ENCODE peak calls at places on chromosomes 7 and 10, in six cellular contexts. U is tibial nerve, E is keratinocyte, R is lower lobe of right lung, A is spleen, T is cardiac muscle cell. G is an unnamed sample.

GRCh38 chr7:103240806-103241205 is 56.4 kb upstream of the PMPCB start:
- DNase-seq in E (no peak), U (no peak), R (no peak), A (no peak), T (no peak), G (no peak)

GRCh38 chr7:31109751-31110150 is 57.6 kb downstream of the ADCYAP1R1 start:
- DNase-seq in R (no peak), E (no peak), U (no peak), T (no peak), A (no peak), G (no peak)

GRCh38 chr7:84021292-84021898 is 173.2 kb downstream of the SEMA3A start:
- DNase-seq in R (no peak), U (no peak), A (no peak), T (peak), E (no peak), G (peak)

GRCh38 chr7:77330169-77330882 is 85.8 kb downstream of the GSAP start:
- DNase-seq in R (peak), E (no peak), A (no peak), T (peak), U (no peak), G (no peak)

GRCh38 chr10:22148956-22149355 is 68.9 kb downstream of the EBLN1 start:
- DNase-seq in R (no peak), T (peak), E (no peak), A (no peak), U (no peak), G (peak)

GRCh38 chr7:108345710-108346336 is 110.4 kb downstream of the NRCAM start:
- DNase-seq in E (no peak), R (no peak), U (no peak), A (no peak), T (no peak), G (no peak)

GRCh38 chr7:6367701-6368211 is 80.0 kb downstream of the DAGLB start:
- DNase-seq in E (no peak), A (peak), T (peak), U (no peak), R (no peak), G (peak)

GRCh38 chr7:158858592-158859503 is 2.5 kb downstream of the DYNC2I1 start:
- DNase-seq in U (no peak), E (no peak), A (no peak), T (peak), R (no peak), G (no peak)

GRCh38 chr7:131020759-131021219 is 286.8 kb upstream of the KLF14 start:
- DNase-seq in E (no peak), R (no peak), A (no peak), U (no peak), T (no peak), G (no peak)

GRCh38 chr10:58698777-58699356 is 186.2 kb downstream of the BICC1 start:
- DNase-seq in T (peak), U (no peak), A (no peak), R (no peak), E (no peak), G (no peak)

GRCh38 chr10:100124097-100124496 is 42.4 kb upstream of the CPN1 start:
- DNase-seq in R (no peak), A (no peak), U (no peak), E (no peak), T (no peak), G (no peak)

GRCh38 chr10:80784695-80785094 is 247.0 kb downstream of the SH2D4B start:
- DNase-seq in U (no peak), R (no peak), E (no peak), A (no peak), T (no peak), G (no peak)

GRCh38 chr10:3091921-3092320 is 24.6 kb downstream of the PFKP start:
- DNase-seq in E (no peak), A (no peak), T (no peak), U (no peak), R (no peak), G (no peak)

GRCh38 chr10:90276894-90277447 is 575.6 kb downstream of the KIF20B start:
- DNase-seq in T (peak), A (no peak), R (no peak), E (no peak), U (no peak), G (peak)

GRCh38 chr10:91709394-91709798 is 76.5 kb upstream of the PPP1R3C start:
- DNase-seq in U (no peak), R (no peak), A (no peak), E (no peak), T (peak), G (peak)

GRCh38 chr7:95066736-95067530 is 159.5 kb downstream of the PPP1R9A start:
- DNase-seq in T (peak), U (no peak), A (no peak), E (no peak), R (no peak), G (peak)

GRCh38 chr10:78685466-78686163 is 383.2 kb upstream of the ZMIZ1 start:
- DNase-seq in U (no peak), A (no peak), E (no peak), T (peak), R (no peak), G (peak)

GRCh38 chr10:124300735-124301134 is 118.0 kb downstream of the OAT start:
- DNase-seq in E (no peak), U (no peak), T (no peak), R (no peak), A (no peak), G (no peak)

GRCh38 chr7:157907091-157907490 is 570.3 kb downstream of the DNAJB6 start:
- DNase-seq in E (no peak), T (no peak), A (no peak), U (no peak), R (no peak), G (no peak)

GRCh38 chr7:805261-805660 is 27.0 kb upstream of the SUN1 start:
- DNase-seq in U (peak), T (no peak), R (no peak), E (no peak), A (peak), G (no peak)

GRCh38 chr7:28083159-28083997 is 97.2 kb downstream of the JAZF1 start:
- DNase-seq in E (no peak), T (peak), A (no peak), R (no peak), U (peak), G (no peak)

GRCh38 chr10:127034224-127034623 is 129.0 kb downstream of the DOCK1 start:
- DNase-seq in E (no peak), A (no peak), R (no peak), U (no peak), T (no peak), G (no peak)

GRCh38 chr7:133912916-133913697 is 214.0 kb upstream of the LRGUK start:
- DNase-seq in E (peak), T (no peak), A (no peak), R (no peak), U (no peak), G (peak)

GRCh38 chr7:23135765-23136164 is 30.2 kb downstream of the KLHL7 start:
- DNase-seq in R (no peak), U (no peak), A (no peak), E (no peak), T (no peak), G (no peak)

GRCh38 chr7:116840256-116840655 is 22.1 kb upstream of the CAPZA2 start:
- DNase-seq in U (no peak), A (no peak), R (no peak), E (no peak), T (no peak), G (no peak)

GRCh38 chr7:137633133-137633532 is 213.6 kb downstream of the DGKI start:
- DNase-seq in T (peak), U (no peak), E (no peak), R (no peak), A (no peak), G (no peak)

GRCh38 chr7:89771003-89771636 is 383.1 kb upstream of the STEAP1 start:
- DNase-seq in R (no peak), E (no peak), T (no peak), U (no peak), A (no peak), G (no peak)

GRCh38 chr7:52925332-52925731 is 110.1 kb upstream of the POM121L12 start:
- DNase-seq in E (no peak), T (no peak), R (no peak), U (no peak), A (no peak), G (no peak)

GRCh38 chr10:82924711-82925110 is 1049.7 kb downstream of the NRG3 start:
- DNase-seq in T (no peak), E (no peak), R (no peak), U (no peak), A (no peak), G (no peak)

GRCh38 chr7:106625678-106626301 is 35.2 kb downstream of the CCDC71L start:
- DNase-seq in A (no peak), U (no peak), R (no peak), T (no peak), E (no peak), G (no peak)

GRCh38 chr7:3673524-3673923 is 372.5 kb downstream of the SDK1 start:
- DNase-seq in R (peak), T (peak), U (no peak), E (no peak), A (no peak), G (peak)

GRCh38 chr7:106056513-106057203 is 55.5 kb downstream of the SYPL1 start:
- DNase-seq in A (peak), R (peak), E (no peak), T (peak), U (no peak), G (peak)

GRCh38 chr7:22052221-22052639 is 106.5 kb upstream of the CDCA7L start:
- DNase-seq in R (no peak), A (no peak), U (no peak), T (no peak), E (no peak), G (no peak)

GRCh38 chr7:1388021-1388704 is 71.1 kb downstream of the MICALL2 start:
- DNase-seq in E (no peak), T (no peak), R (no peak), A (no peak), U (no peak), G (no peak)

GRCh38 chr7:68888971-68889385 is 709.3 kb upstream of the AUTS2 start:
- DNase-seq in A (no peak), E (no peak), R (no peak), T (peak), U (no peak), G (no peak)

GRCh38 chr10:114810926-114811325 is 10.7 kb upstream of the FHIP2A start:
- DNase-seq in R (no peak), E (no peak), U (no peak), T (no peak), A (no peak), G (no peak)

GRCh38 chr10:24930427-24930826 is 22.0 kb downstream of the PRTFDC1 start:
- DNase-seq in U (no peak), R (no peak), A (no peak), E (no peak), T (no peak), G (no peak)

GRCh38 chr10:24938525-24938924 is 13.9 kb downstream of the PRTFDC1 start:
- DNase-seq in A (no peak), T (no peak), R (no peak), U (no peak), E (no peak), G (no peak)

GRCh38 chr10:24938076-24938475 is 14.3 kb downstream of the PRTFDC1 start:
- DNase-seq in E (no peak), A (no peak), T (peak), U (no peak), R (no peak), G (no peak)

GRCh38 chr10:24931236-24931635 is 21.2 kb downstream of the PRTFDC1 start:
- DNase-seq in E (no peak), R (no peak), A (no peak), T (no peak), U (no peak), G (no peak)

DNA sequence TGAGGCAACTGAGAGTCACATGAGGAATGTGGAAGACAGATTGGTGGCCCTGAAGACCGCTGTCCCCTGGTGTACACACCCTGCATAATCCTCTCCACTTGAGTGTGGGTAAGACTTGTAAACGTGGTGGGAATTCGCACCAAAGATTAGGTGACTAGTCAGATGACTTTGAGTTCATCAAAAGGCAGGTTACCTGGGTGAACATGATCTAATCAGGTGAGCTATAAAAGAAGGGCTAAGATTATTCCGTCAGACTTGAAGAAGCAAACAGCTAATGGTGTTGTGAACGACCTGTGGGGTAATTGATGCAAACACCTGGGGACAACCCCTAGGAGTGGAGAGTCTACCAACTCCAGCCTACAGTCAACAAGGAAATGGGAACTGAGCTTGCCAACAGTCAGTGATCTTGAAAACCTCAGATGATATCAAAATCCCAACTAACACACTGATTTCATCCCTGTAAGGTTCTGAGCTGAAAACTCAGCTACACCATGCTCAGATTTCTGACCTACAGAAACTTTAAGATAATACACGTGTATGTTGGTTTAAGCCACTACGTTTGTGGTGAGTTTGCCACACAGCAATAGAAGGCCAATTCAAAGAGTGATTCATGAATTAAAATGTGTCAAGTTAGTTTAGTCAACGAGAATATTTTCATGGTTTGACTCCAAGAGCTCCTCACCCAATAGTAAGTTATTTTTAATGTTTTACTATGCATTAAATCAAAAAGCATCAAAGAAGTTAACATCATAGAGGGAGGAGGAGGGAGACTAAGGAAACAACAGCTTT is 16.7 kb downstream of the PRTFDC1 start:
- DNase-seq in R (no peak), A (no peak), E (no peak), T (no peak), U (no peak), G (no peak)
- TF ChIP-seq CTCF in R (no peak), A (no peak), E (no peak), T (no peak), U (no peak), G (no peak)

GRCh38 chr7:43649755-43650274 is 66.9 kb downstream of the STK17A start:
- DNase-seq in R (no peak), A (peak), E (no peak), T (no peak), U (no peak), G (peak)
- H3K4me3 ChIP-seq in R (no peak), A (peak), E (no peak), T (no peak), U (no peak), G (no peak)

DNA sequence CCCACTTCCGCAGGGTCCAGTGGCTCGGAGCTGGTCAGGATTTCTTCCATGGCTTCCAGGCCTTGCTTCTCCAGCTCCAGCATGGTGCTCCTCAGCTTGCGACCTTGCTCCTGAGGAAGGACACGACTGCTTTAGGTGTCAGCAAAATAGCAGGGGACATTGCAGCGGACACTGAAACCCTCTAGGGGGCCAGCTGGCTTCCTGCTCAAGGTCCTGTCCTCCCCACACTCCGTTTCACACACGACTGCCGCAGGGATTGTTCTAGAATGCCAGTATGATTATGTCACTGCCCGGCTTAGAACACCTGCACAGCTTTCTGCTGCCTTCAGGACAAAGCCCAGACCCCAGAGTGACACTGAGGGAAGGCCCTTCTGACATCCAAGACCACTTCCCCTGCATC is 65.6 kb downstream of the SCRN1 start:
- DNase-seq in U (no peak), T (no peak), A (no peak), R (no peak), E (no peak), G (no peak)
- TF ChIP-seq CTCF in U (no peak), T (no peak), A (no peak), R (no peak), E (no peak), G (no peak)

GRCh38 chr10:28091913-28092312 is 93.0 kb upstream of the ODAD2 start:
- DNase-seq in T (no peak), U (no peak), E (no peak), A (no peak), R (no peak), G (no peak)
- H3K4me3 ChIP-seq in T (no peak), U (no peak), E (no peak), A (no peak), R (no peak), G (no peak)

GRCh38 chr7:15168489-15168888 is 265.9 kb upstream of the DGKB start:
- DNase-seq in U (no peak), R (no peak), E (no peak), T (no peak), A (no peak), G (no peak)
- TF ChIP-seq CTCF in U (no peak), R (no peak), E (no peak), T (no peak), A (no peak), G (no peak)

GRCh38 chr7:128867842-128868623 is 5.4 kb downstream of the ATP6V1F start:
- DNase-seq in A (no peak), R (no peak), U (no peak), T (peak), E (peak), G (no peak)

GRCh38 chr7:128871050-128871449 is 8.4 kb downstream of the ATP6V1F start:
- DNase-seq in U (no peak), R (no peak), E (no peak), T (no peak), A (no peak), G (no peak)

GRCh38 chr7:128869944-128870285 is 7.3 kb downstream of the ATP6V1F start:
- DNase-seq in T (no peak), R (no peak), A (no peak), E (no peak), U (no peak), G (no peak)

GRCh38 chr7:128868624-128869137 is 6.0 kb downstream of the ATP6V1F start:
- DNase-seq in T (no peak), U (no peak), A (no peak), R (no peak), E (no peak), G (no peak)

DNA sequence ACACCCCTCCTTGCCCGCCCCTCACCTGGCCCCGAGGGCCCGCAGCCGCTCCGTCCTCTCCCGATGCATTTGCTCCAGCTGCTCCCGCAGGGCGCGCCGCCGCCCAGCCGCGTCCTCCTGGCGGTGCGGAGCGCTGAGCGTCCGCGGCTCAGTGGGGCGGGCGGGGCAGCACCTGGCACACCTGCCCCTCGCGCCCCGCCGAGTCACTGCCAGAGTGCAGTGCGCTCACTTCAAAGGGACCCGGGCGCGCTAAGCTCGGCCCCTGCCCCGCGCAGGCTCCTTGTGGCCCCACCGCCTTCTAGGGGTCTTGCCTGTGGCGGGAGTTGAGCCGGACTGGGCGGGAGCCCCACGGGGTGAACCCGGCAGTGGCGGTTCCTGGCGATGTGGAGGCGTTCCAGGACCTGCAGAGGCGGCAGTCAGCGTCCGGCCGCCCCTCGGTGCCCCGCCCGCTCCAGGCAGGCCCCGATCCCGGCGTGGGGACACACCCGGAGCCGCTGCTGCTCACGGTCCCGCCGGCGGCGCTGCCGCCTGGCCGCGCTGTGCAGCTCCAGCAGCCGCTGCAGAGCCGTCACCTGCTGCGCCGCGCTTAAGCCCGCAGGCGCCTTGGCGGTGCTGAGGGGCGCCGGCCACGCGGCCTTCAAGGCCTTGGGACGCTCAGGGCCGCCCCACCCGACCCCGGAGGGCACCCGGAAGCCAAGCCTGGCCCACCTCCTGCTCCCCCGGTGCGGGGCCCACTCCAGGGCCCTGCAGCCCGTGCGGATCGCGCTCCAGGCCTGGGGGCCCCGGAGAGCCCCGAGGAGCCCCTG is 6.7 kb downstream of the ATP6V1F start:
- DNase-seq in U (no peak), E (no peak), R (peak), T (peak), A (peak), G (peak)
- H3K4me3 ChIP-seq in U (peak), E (peak), R (peak), T (peak), A (peak), G (peak)

GRCh38 chr7:148255333-148255732 is 335.2 kb upstream of the C7orf33 start:
- DNase-seq in T (no peak), E (no peak), A (no peak), R (no peak), U (no peak), G (peak)
- TF ChIP-seq CTCF in T (peak), E (peak), A (no peak), R (no peak), U (no peak), G (no peak)

GRCh38 chr7:151012921-151013347 is 11.4 kb downstream of the ATG9B start:
- DNase-seq in U (no peak), R (no peak), T (peak), A (no peak), E (no peak), G (peak)
- H3K4me3 ChIP-seq in U (no peak), R (no peak), T (no peak), A (peak), E (no peak), G (no peak)

GRCh38 chr7:81774496-81774895 is 4.6 kb upstream of the HGF start:
- DNase-seq in U (no peak), E (no peak), A (no peak), R (no peak), T (no peak), G (no peak)

GRCh38 chr7:81776159-81776558 is 6.3 kb upstream of the HGF start:
- DNase-seq in E (no peak), A (no peak), T (peak), U (no peak), R (no peak), G (peak)

GRCh38 chr7:81775560-81775959 is 5.7 kb upstream of the HGF start:
- DNase-seq in U (no peak), R (no peak), E (no peak), T (no peak), A (no peak), G (no peak)

GRCh38 chr7:81780914-81781693 is 11.3 kb upstream of the HGF start:
- DNase-seq in A (no peak), E (no peak), R (no peak), T (no peak), U (no peak), G (no peak)

DNA sequence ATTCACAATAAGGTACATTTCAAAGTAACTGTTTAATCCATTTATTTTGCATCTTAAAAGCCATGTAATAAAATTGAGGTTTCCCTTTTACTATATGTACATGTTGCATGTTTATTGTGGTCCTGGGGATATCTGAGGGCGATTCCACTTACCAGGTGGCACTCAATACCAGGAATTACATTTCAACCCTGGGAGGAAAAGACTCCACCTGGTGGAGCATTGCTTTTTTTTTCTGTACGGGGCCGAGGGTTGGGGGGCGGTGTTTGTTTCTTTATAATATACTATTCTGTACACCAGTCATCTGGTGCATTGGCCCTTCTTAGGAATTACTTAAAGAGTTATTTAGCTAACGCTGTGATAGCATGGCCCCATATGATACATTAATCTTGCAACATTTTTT is 7.1 kb upstream of the HGF start:
- DNase-seq in U (no peak), A (no peak), T (no peak), E (no peak), R (no peak), G (no peak)
- TF ChIP-seq CTCF in U (no peak), A (no peak), T (no peak), E (no peak), R (no peak), G (peak)

G was measured in astrocyte of the spinal cord.